ENCODE peak calls at places on chromosomes 2 and 18, in seven cellular contexts. U is Panc1, G is GM20000, T is ascending aorta, E is neural crest cell, H is heart left ventricle, B is vagina. A is an unnamed sample.

GRCh38 chr2:71100195-71100964 is 29.6 kb downstream of the MCEE start:
- DNase-seq in U (peak; percentile 43), G (peak; percentile 65), T (no peak), E (peak; percentile 55), H (peak; percentile 38), B (no peak), A (peak; percentile 28)

GRCh38 chr2:135657806-135658582 is 83.7 kb upstream of the UBXN4 start:
- DNase-seq in U (no peak), G (no peak), T (no peak), E (no peak), H (no peak), B (no peak), A (no peak)

GRCh38 chr2:190405995-190406394 is 2.2 kb upstream of the MFSD6 start:
- DNase-seq in U (no peak), G (no peak), T (no peak), E (no peak), H (no peak), B (no peak), A (no peak)

GRCh38 chr2:149849133-149849532 is 261.6 kb upstream of the MMADHC start:
- DNase-seq in U (no peak), G (no peak), T (no peak), E (no peak), H (no peak), B (no peak), A (no peak)

GRCh38 chr2:25309402-25309801 is 32.3 kb downstream of the DNMT3A start:
- DNase-seq in U (peak; percentile 22), G (peak; percentile 75), T (no peak), E (peak; percentile 64), H (no peak), B (no peak), A (peak; percentile 25)

GRCh38 chr18:65955747-65956146 is 204.9 kb downstream of the CDH7 start:
- DNase-seq in U (no peak), G (no peak), T (no peak), E (no peak), H (no peak), B (no peak), A (no peak)

GRCh38 chr18:58315041-58315440 is 271.0 kb downstream of the NEDD4L start:
- DNase-seq in U (no peak), G (no peak), T (no peak), E (no peak), H (no peak), B (no peak), A (no peak)

GRCh38 chr2:173347305-173348168 is 7.1 kb upstream of the CDCA7 start:
- DNase-seq in U (no peak), G (peak; percentile 29), T (no peak), E (no peak), H (no peak), B (no peak), A (no peak)

GRCh38 chr2:154758871-154759270 is 60.4 kb downstream of the KCNJ3 start:
- DNase-seq in U (no peak), G (no peak), T (no peak), E (no peak), H (no peak), B (no peak), A (no peak)

GRCh38 chr18:59549797-59550516 is 147.3 kb downstream of the CCBE1 start:
- DNase-seq in U (no peak), G (no peak), T (no peak), E (no peak), H (peak; percentile 66), B (no peak), A (no peak)

GRCh38 chr2:120990451-120990871 is 254.8 kb downstream of the GLI2 start:
- DNase-seq in U (no peak), G (no peak), T (no peak), E (no peak), H (no peak), B (peak; percentile 91), A (no peak)

GRCh38 chr18:55546873-55547704 is 40.9 kb downstream of the TCF4 start:
- DNase-seq in U (no peak), G (no peak), T (no peak), E (no peak), H (peak; percentile 37), B (no peak), A (no peak)

GRCh38 chr2:70685771-70686171 is 82.2 kb downstream of the ADD2 start:
- DNase-seq in U (no peak), G (no peak), T (no peak), E (no peak), H (no peak), B (peak; percentile 64), A (no peak)

GRCh38 chr2:19987936-19988335 is 2.0 kb downstream of the WDR35 start:
- DNase-seq in U (no peak), G (peak; percentile 55), T (no peak), E (no peak), H (no peak), B (no peak), A (no peak)

GRCh38 chr2:43648979-43649701 is 12.1 kb downstream of the PLEKHH2 start:
- DNase-seq in U (no peak), G (no peak), T (no peak), E (no peak), H (no peak), B (no peak), A (no peak)

GRCh38 chr18:46481048-46481846 is 175.8 kb downstream of the LOXHD1 start:
- DNase-seq in U (no peak), G (peak; percentile 57), T (no peak), E (peak; percentile 72), H (no peak), B (no peak), A (peak; percentile 47)

GRCh38 chr2:102278720-102279390 is 32.5 kb upstream of the IL1RL1 start:
- DNase-seq in U (no peak), G (no peak), T (no peak), E (no peak), H (no peak), B (no peak), A (no peak)

GRCh38 chr2:28356095-28356911 is 36.4 kb upstream of the FOSL2 start:
- DNase-seq in U (no peak), G (no peak), T (peak; percentile 81), E (no peak), H (peak; percentile 97), B (no peak), A (no peak)

DNA sequence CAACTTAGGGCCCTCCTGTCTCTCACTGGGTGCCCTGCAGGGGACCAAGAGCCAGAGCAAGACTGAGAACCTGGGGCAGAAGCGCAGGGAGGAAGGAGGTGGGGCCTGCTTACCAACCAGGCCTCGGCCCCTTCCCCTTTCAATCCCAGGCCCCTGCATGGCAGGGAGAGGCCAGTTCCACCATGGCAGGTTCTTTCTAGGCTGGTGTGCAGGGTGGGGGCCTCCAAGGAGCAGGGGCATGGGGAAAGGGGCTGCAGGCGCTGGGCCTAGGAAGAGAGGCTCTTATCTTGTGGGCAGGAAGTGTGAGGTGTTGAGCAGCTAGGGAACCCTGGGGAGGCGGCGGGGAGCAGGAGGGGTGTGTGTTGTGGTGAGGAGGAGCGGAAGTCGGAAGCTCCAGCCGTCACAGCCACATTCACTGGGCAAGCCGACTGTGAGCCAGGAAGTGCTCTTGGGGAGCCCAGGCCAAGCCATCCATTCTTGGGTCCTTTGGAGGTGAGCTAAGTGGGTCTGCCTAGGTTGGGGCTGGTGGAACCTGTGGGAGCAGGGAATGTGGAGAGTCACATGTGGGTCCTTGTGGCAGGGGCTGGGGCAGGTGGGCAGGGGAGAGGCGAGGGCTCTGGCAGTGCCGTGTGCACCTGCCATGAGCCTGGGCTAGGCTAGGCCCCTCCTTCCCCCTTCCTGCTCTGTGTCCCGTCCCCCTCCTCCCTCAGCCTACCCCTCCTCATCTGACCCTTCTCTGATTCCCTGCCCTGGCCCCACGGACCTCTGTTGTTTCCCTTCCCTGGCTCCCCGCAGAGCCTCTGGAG is at the start of gene PSD4:
- DNase-seq in U (no peak), G (peak; percentile 87), T (peak; percentile 56), E (no peak), H (peak; percentile 68), B (no peak), A (no peak)
- TF ChIP-seq CTCF in U (no peak), G (no peak), T (no peak), E (no peak), H (no peak), B (no peak), A (no peak)

GRCh38 chr2:169225906-169226305 is 136.4 kb downstream of the LRP2 start:
- DNase-seq in U (no peak), G (no peak), T (no peak), E (no peak), H (no peak), B (no peak), A (no peak)

GRCh38 chr2:169222665-169223064 is 139.7 kb downstream of the LRP2 start:
- DNase-seq in U (no peak), G (no peak), T (no peak), E (no peak), H (no peak), B (no peak), A (no peak)

GRCh38 chr2:169225233-169225750 is 137.0 kb downstream of the LRP2 start:
- DNase-seq in U (no peak), G (no peak), T (no peak), E (no peak), H (no peak), B (no peak), A (no peak)

DNA sequence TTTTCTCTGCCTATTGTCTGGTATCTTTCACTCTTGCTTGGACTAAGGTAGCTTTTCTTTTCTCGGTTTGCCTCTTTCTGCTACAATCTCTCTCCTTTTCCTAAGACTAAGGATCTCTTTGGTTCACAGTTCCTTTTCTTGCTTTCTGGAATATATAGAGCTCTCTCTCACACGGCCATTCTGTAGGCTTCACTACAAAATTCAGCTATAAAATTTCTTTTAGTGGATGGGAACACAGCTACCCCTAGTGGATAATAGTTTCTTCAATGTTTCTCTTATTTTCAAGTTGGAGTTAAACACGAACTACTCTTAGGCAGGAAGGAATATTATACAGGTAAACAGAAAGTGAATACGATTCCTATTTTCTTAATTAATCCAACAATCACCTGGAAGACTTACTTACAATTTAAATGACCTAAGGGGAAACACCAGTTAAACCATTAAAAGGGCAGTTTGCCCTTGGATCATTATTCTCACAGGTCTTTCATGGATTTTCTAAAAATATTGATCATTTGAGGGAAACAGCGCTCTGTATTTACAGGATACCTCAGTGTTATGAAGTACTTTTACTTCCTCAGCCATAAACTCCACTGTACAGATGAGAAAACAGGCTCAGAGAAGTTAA is 140.5 kb downstream of the LRP2 start:
- DNase-seq in U (no peak), G (no peak), T (no peak), E (no peak), H (no peak), B (no peak), A (no peak)
- TF ChIP-seq CTCF in U (peak; percentile 64), G (no peak), T (no peak), E (peak; percentile 62), H (no peak), B (no peak), A (peak; percentile 56)

GRCh38 chr18:49725809-49726514 is 87.4 kb downstream of the ACAA2 start:
- DNase-seq in U (no peak), G (no peak), T (no peak), E (peak; percentile 41), H (peak; percentile 61), B (no peak), A (no peak)
- TF ChIP-seq CTCF in U (no peak), G (no peak), T (no peak), E (no peak), H (no peak), B (no peak), A (no peak)

GRCh38 chr2:239824051-239824694 is 201.0 kb downstream of the NDUFA10 start:
- DNase-seq in U (no peak), G (no peak), T (no peak), E (no peak), H (no peak), B (no peak), A (peak; percentile 26)
- TF ChIP-seq CTCF in U (no peak), G (no peak), T (no peak), E (peak; percentile 63), H (no peak), B (no peak), A (peak; percentile 66)

GRCh38 chr18:36505701-36506100 is 208.2 kb downstream of the FHOD3 start:
- DNase-seq in U (no peak), G (no peak), T (no peak), E (no peak), H (no peak), B (no peak), A (no peak)
- TF ChIP-seq CTCF in U (no peak), G (no peak), T (no peak), E (no peak), H (no peak), B (no peak), A (no peak)

A was measured in progenitor cell of endocrine pancreas.